ENCODE peak calls at places on chromosome 7, in five cellular contexts. One of them, this sample, is unnamed.

GRCh38 chr7:6271694-6272371 is 591 bp downstream of the CYTH3 start:
- DNase-seq in IMR-90: no peak
- DNase-seq in memory B cell: peak
- DNase-seq in CD8-positive, alpha-beta memory T cell: peak
- DNase-seq in HTR-8/SVneo: no peak
- DNase-seq in this sample: no peak

GRCh38 chr7:25926009-25926408 is 226.0 kb upstream of the NFE2L3 start:
- DNase-seq in HTR-8/SVneo: no peak
- DNase-seq in IMR-90: no peak
- DNase-seq in memory B cell: no peak
- DNase-seq in CD8-positive, alpha-beta memory T cell: no peak
- DNase-seq in this sample: no peak

GRCh38 chr7:78490526-78490925 is 692.0 kb downstream of the PHTF2 start:
- DNase-seq in memory B cell: no peak
- DNase-seq in IMR-90: no peak
- DNase-seq in CD8-positive, alpha-beta memory T cell: no peak
- DNase-seq in HTR-8/SVneo: no peak
- DNase-seq in this sample: no peak

GRCh38 chr7:44059219-44060090 is 5.9 kb downstream of the PGAM2 start:
- DNase-seq in CD8-positive, alpha-beta memory T cell: peak
- DNase-seq in memory B cell: no peak
- DNase-seq in IMR-90: no peak
- DNase-seq in HTR-8/SVneo: no peak
- DNase-seq in this sample: no peak

GRCh38 chr7:78134256-78134655 is 335.7 kb downstream of the PHTF2 start:
- DNase-seq in CD8-positive, alpha-beta memory T cell: no peak
- DNase-seq in memory B cell: no peak
- DNase-seq in IMR-90: peak
- DNase-seq in HTR-8/SVneo: peak
- DNase-seq in this sample: no peak

GRCh38 chr7:6631605-6632004 is 5.5 kb upstream of the ZNF316 start:
- DNase-seq in IMR-90: no peak
- DNase-seq in CD8-positive, alpha-beta memory T cell: no peak
- DNase-seq in HTR-8/SVneo: no peak
- DNase-seq in memory B cell: no peak
- DNase-seq in this sample: no peak

GRCh38 chr7:103594186-103594585 is 148.2 kb upstream of the SLC26A5 start:
- DNase-seq in CD8-positive, alpha-beta memory T cell: no peak
- DNase-seq in IMR-90: no peak
- DNase-seq in HTR-8/SVneo: no peak
- DNase-seq in memory B cell: no peak
- DNase-seq in this sample: no peak

GRCh38 chr7:7861211-7861633 is 107.4 kb upstream of the GLCCI1 start:
- DNase-seq in CD8-positive, alpha-beta memory T cell: no peak
- DNase-seq in memory B cell: no peak
- DNase-seq in HTR-8/SVneo: peak
- DNase-seq in IMR-90: peak
- DNase-seq in this sample: no peak

GRCh38 chr7:20083781-20084180 is 133.4 kb downstream of the MACC1 start:
- DNase-seq in IMR-90: peak
- DNase-seq in CD8-positive, alpha-beta memory T cell: no peak
- DNase-seq in memory B cell: no peak
- DNase-seq in HTR-8/SVneo: peak
- DNase-seq in this sample: no peak

GRCh38 chr7:25835191-25835590 is 316.8 kb upstream of the NFE2L3 start:
- DNase-seq in HTR-8/SVneo: no peak
- DNase-seq in IMR-90: peak
- DNase-seq in memory B cell: no peak
- DNase-seq in CD8-positive, alpha-beta memory T cell: no peak
- DNase-seq in this sample: no peak

GRCh38 chr7:15972767-15973362 is 286.4 kb upstream of the MEOX2 start:
- DNase-seq in IMR-90: peak
- DNase-seq in CD8-positive, alpha-beta memory T cell: no peak
- DNase-seq in memory B cell: no peak
- DNase-seq in HTR-8/SVneo: no peak
- DNase-seq in this sample: no peak

GRCh38 chr7:106071356-106071998 is 40.6 kb downstream of the SYPL1 start:
- DNase-seq in memory B cell: peak
- DNase-seq in IMR-90: no peak
- DNase-seq in HTR-8/SVneo: no peak
- DNase-seq in CD8-positive, alpha-beta memory T cell: no peak
- DNase-seq in this sample: peak

GRCh38 chr7:49639808-49640207 is 133.6 kb upstream of the VWC2 start:
- DNase-seq in IMR-90: no peak
- DNase-seq in memory B cell: no peak
- DNase-seq in HTR-8/SVneo: no peak
- DNase-seq in CD8-positive, alpha-beta memory T cell: no peak
- DNase-seq in this sample: no peak

GRCh38 chr7:31735991-31736982 is 49.3 kb downstream of the PPP1R17 start:
- DNase-seq in CD8-positive, alpha-beta memory T cell: no peak
- DNase-seq in HTR-8/SVneo: peak
- DNase-seq in memory B cell: peak
- DNase-seq in IMR-90: peak
- DNase-seq in this sample: no peak

GRCh38 chr7:156703209-156703608 is 62.6 kb downstream of the RNF32 start:
- DNase-seq in memory B cell: no peak
- DNase-seq in HTR-8/SVneo: no peak
- DNase-seq in IMR-90: no peak
- DNase-seq in CD8-positive, alpha-beta memory T cell: no peak
- DNase-seq in this sample: no peak

GRCh38 chr7:1070544-1071342 is 17.2 kb upstream of the GPER1 start:
- DNase-seq in CD8-positive, alpha-beta memory T cell: no peak
- DNase-seq in HTR-8/SVneo: no peak
- DNase-seq in memory B cell: no peak
- DNase-seq in IMR-90: no peak
- DNase-seq in this sample: no peak

GRCh38 chr7:68411742-68412141 is 1186.5 kb upstream of the AUTS2 start:
- DNase-seq in HTR-8/SVneo: no peak
- DNase-seq in CD8-positive, alpha-beta memory T cell: no peak
- DNase-seq in memory B cell: no peak
- DNase-seq in IMR-90: no peak
- DNase-seq in this sample: no peak

GRCh38 chr7:43337191-43337590 is 224.7 kb downstream of the HECW1 start:
- DNase-seq in memory B cell: no peak
- DNase-seq in CD8-positive, alpha-beta memory T cell: no peak
- DNase-seq in HTR-8/SVneo: no peak
- DNase-seq in IMR-90: no peak
- DNase-seq in this sample: no peak

GRCh38 chr7:130990178-130990832 is 256.3 kb upstream of the KLF14 start:
- DNase-seq in IMR-90: no peak
- DNase-seq in memory B cell: no peak
- DNase-seq in CD8-positive, alpha-beta memory T cell: no peak
- DNase-seq in HTR-8/SVneo: no peak
- DNase-seq in this sample: peak

GRCh38 chr7:95628831-95629439 is 32.6 kb upstream of the PDK4 start:
- DNase-seq in IMR-90: peak
- DNase-seq in CD8-positive, alpha-beta memory T cell: no peak
- DNase-seq in HTR-8/SVneo: no peak
- DNase-seq in memory B cell: no peak
- DNase-seq in this sample: no peak

GRCh38 chr7:47508389-47509380 is 73.2 kb downstream of the TNS3 start:
- DNase-seq in IMR-90: peak
- DNase-seq in HTR-8/SVneo: no peak
- DNase-seq in CD8-positive, alpha-beta memory T cell: no peak
- DNase-seq in memory B cell: no peak
- DNase-seq in this sample: no peak

GRCh38 chr7:133755922-133756321 is 371.2 kb upstream of the LRGUK start:
- DNase-seq in IMR-90: no peak
- DNase-seq in memory B cell: no peak
- DNase-seq in CD8-positive, alpha-beta memory T cell: no peak
- DNase-seq in HTR-8/SVneo: no peak
- DNase-seq in this sample: no peak

This sample was measured in T-helper 2 cell.